ENCODE peak calls at places on chromosomes 12 and 14, in five cellular contexts. One of them, this sample, is unnamed.
A peak's percentile ranks its signal among the peaks of the same experiment; 100 is the strongest.

GRCh38 chr12:64893961-64894360 is 69.5 kb downstream of the TBC1D30 start:
- DNase-seq in tibial artery: no peak
- DNase-seq in transverse colon: no peak
- DNase-seq in esophagus squamous epithelium: no peak
- DNase-seq in heart right ventricle: no peak
- DNase-seq in this sample: no peak

GRCh38 chr12:109786799-109787198 is 46.4 kb downstream of the TRPV4 start:
- DNase-seq in esophagus squamous epithelium: no peak
- DNase-seq in tibial artery: no peak
- DNase-seq in transverse colon: no peak
- DNase-seq in heart right ventricle: no peak
- DNase-seq in this sample: no peak

GRCh38 chr12:77133566-77133965 is 68.2 kb upstream of the E2F7 start:
- DNase-seq in transverse colon: peak; percentile 11
- DNase-seq in heart right ventricle: peak; percentile 19
- DNase-seq in esophagus squamous epithelium: no peak
- DNase-seq in tibial artery: no peak
- DNase-seq in this sample: peak; percentile 16

GRCh38 chr12:63362166-63362565 is 211.2 kb upstream of the AVPR1A start:
- DNase-seq in esophagus squamous epithelium: no peak
- DNase-seq in heart right ventricle: no peak
- DNase-seq in tibial artery: no peak
- DNase-seq in transverse colon: no peak
- DNase-seq in this sample: no peak

GRCh38 chr14:89418452-89418851 is 1.4 kb upstream of the FOXN3 start:
- DNase-seq in heart right ventricle: no peak
- DNase-seq in esophagus squamous epithelium: no peak
- DNase-seq in transverse colon: peak; percentile 28
- DNase-seq in tibial artery: no peak
- DNase-seq in this sample: peak; percentile 61

GRCh38 chr14:95521001-95521400 is 4.6 kb upstream of the SYNE3 start:
- DNase-seq in esophagus squamous epithelium: no peak
- DNase-seq in heart right ventricle: no peak
- DNase-seq in transverse colon: no peak
- DNase-seq in tibial artery: no peak
- DNase-seq in this sample: no peak

GRCh38 chr14:100271247-100271939 is 32.4 kb downstream of the YY1 start:
- DNase-seq in heart right ventricle: no peak
- DNase-seq in esophagus squamous epithelium: no peak
- DNase-seq in transverse colon: peak; percentile 72
- DNase-seq in tibial artery: no peak
- DNase-seq in this sample: peak; percentile 86

GRCh38 chr14:36424478-36425102 is 95.4 kb downstream of the NKX2-1 start:
- DNase-seq in transverse colon: no peak
- DNase-seq in heart right ventricle: no peak
- DNase-seq in tibial artery: no peak
- DNase-seq in esophagus squamous epithelium: no peak
- DNase-seq in this sample: no peak

GRCh38 chr14:28651148-28651547 is 115.4 kb upstream of the FOXG1 start:
- DNase-seq in tibial artery: no peak
- DNase-seq in esophagus squamous epithelium: no peak
- DNase-seq in transverse colon: no peak
- DNase-seq in heart right ventricle: no peak
- DNase-seq in this sample: no peak

GRCh38 chr12:19482551-19483109 is 43.3 kb downstream of the AEBP2 start:
- DNase-seq in heart right ventricle: peak; percentile 22
- DNase-seq in transverse colon: no peak
- DNase-seq in tibial artery: no peak
- DNase-seq in esophagus squamous epithelium: peak; percentile 10
- DNase-seq in this sample: peak; percentile 13

GRCh38 chr12:44038411-44038810 is 202.5 kb downstream of the TMEM117 start:
- DNase-seq in heart right ventricle: no peak
- DNase-seq in esophagus squamous epithelium: no peak
- DNase-seq in transverse colon: no peak
- DNase-seq in tibial artery: no peak
- DNase-seq in this sample: no peak

GRCh38 chr12:48031135-48031960 is 27.1 kb upstream of the COL2A1 start:
- DNase-seq in tibial artery: no peak
- DNase-seq in transverse colon: no peak
- DNase-seq in heart right ventricle: no peak
- DNase-seq in esophagus squamous epithelium: no peak
- DNase-seq in this sample: no peak

GRCh38 chr12:21558100-21558679 is 32.1 kb downstream of the SPX start:
- DNase-seq in tibial artery: no peak
- DNase-seq in esophagus squamous epithelium: no peak
- DNase-seq in heart right ventricle: no peak
- DNase-seq in transverse colon: no peak
- DNase-seq in this sample: no peak

GRCh38 chr12:58554522-58555157 is 365.7 kb downstream of the LRIG3 start:
- DNase-seq in heart right ventricle: no peak
- DNase-seq in transverse colon: no peak
- DNase-seq in esophagus squamous epithelium: no peak
- DNase-seq in tibial artery: no peak
- DNase-seq in this sample: no peak

GRCh38 chr12:25013061-25013460 is 64.2 kb upstream of the BCAT1 start:
- DNase-seq in esophagus squamous epithelium: no peak
- DNase-seq in transverse colon: no peak
- DNase-seq in heart right ventricle: no peak
- DNase-seq in tibial artery: no peak
- DNase-seq in this sample: no peak
- H3K4me1 ChIP-seq in esophagus squamous epithelium: peaks cover 10% of the 10 kb centered on the region
- H3K4me1 ChIP-seq in transverse colon: no peaks in the 10 kb centered on the region
- H3K4me1 ChIP-seq in heart right ventricle: no peaks in the 10 kb centered on the region
- H3K4me1 ChIP-seq in tibial artery: no peaks in the 10 kb centered on the region
- H3K4me1 ChIP-seq in this sample: no peaks in the 10 kb centered on the region

DNA sequence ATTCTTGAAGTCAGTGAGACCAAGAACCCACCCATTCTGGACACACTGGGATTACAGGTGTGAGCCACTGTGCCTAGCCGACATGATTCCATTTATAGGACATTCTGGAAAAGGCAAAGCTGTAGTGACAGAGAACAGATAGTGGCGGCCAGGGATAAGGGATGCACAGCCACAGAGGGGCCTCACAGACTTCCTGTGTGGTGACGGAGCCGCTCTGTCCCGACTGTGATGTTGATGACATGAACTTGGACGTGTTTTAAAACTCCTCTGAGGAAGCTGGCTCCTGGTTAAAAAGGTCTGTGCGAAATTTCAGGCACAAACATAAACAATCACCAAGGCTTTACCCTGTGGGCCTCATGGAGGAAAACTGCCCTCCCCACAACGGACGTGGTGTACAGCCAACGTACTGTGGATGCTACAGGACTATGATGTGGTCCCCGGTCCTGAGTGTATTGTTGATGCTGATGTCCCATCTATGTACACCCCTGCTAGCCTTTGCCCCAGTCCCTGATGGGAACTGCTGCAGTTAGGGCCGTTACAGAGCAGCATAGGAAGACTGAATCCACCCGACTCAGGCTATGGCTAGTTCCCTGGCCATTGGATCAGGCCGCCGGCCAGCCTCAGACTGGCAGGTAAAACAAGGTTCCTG is 15.9 kb downstream of the ZNF605 start:
- DNase-seq in esophagus squamous epithelium: no peak
- DNase-seq in transverse colon: no peak
- DNase-seq in heart right ventricle: no peak
- DNase-seq in tibial artery: no peak
- DNase-seq in this sample: no peak
- H3K9me3 ChIP-seq in esophagus squamous epithelium: peaks cover 77% of the 10 kb centered on the region
- H3K9me3 ChIP-seq in transverse colon: peaks cover 47% of the 10 kb centered on the region
- H3K9me3 ChIP-seq in heart right ventricle: peaks cover 19% of the 10 kb centered on the region
- H3K9me3 ChIP-seq in tibial artery: peaks cover 91% of the 10 kb centered on the region
- H3K9me3 ChIP-seq in this sample: peaks cover 8% of the 10 kb centered on the region

DNA sequence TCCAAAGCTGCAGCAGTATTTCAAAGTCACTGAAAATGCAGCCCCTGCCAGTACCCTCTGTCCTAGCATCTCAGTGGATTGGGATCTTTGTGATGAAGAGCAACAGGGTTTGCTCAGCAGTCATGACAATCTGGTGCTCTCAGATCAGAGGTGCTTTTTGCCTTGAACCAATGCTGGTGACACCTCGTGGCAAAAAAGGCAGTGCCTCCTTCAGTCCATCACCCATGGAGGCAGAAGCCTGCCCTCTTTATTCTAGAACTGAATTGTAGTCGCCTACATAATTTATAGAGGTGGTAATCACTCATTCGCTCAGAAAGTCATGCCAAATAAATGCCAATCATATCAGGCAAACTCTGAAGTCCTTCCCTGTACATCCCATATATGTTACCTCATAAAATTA is 126.0 kb upstream of the VRK1 start:
- DNase-seq in transverse colon: no peak
- DNase-seq in tibial artery: no peak
- DNase-seq in esophagus squamous epithelium: no peak
- DNase-seq in heart right ventricle: no peak
- DNase-seq in this sample: no peak
- H3K27me3 ChIP-seq in transverse colon: no peaks in the 10 kb centered on the region
- H3K27me3 ChIP-seq in tibial artery: peaks cover 9% of the 10 kb centered on the region
- H3K27me3 ChIP-seq in esophagus squamous epithelium: no peaks in the 10 kb centered on the region
- H3K27me3 ChIP-seq in heart right ventricle: no peaks in the 10 kb centered on the region
- H3K27me3 ChIP-seq in this sample: peaks cover 4% of the 10 kb centered on the region

DNA sequence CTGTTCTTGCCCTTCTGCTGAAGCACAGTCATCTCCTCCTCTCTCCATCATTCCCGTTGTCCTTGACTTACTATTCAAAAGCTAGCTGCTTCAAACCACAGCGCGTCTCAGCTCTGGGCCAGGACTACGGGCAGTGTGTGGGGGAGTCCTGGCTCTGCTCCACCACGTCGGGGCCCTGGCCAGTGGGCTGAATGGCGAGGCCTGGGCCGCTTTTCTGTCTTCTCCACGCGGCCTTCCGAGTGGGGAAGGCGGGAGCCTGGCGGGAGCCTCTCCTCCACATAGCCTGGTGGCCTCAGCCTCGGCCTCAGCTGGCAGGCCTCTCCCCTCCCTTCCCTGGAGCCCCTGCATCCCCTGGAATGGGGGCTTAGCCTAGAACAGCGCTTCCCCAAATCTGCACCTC is 16.5 kb downstream of the ANKRD9 start:
- DNase-seq in transverse colon: no peak
- DNase-seq in tibial artery: no peak
- DNase-seq in heart right ventricle: no peak
- DNase-seq in esophagus squamous epithelium: no peak
- DNase-seq in this sample: no peak
- H3K4me1 ChIP-seq in transverse colon: no peaks in the 10 kb centered on the region
- H3K4me1 ChIP-seq in tibial artery: no peaks in the 10 kb centered on the region
- H3K4me1 ChIP-seq in heart right ventricle: peaks cover 2% of the 10 kb centered on the region
- H3K4me1 ChIP-seq in esophagus squamous epithelium: peaks cover 14% of the 10 kb centered on the region
- H3K4me1 ChIP-seq in this sample: no peaks in the 10 kb centered on the region

GRCh38 chr12:56079729-56080555 is at the start of gene ERBB3:
- DNase-seq in heart right ventricle: peak; percentile 57
- DNase-seq in transverse colon: peak; percentile 90
- DNase-seq in tibial artery: peak; percentile 62
- DNase-seq in esophagus squamous epithelium: no peak
- DNase-seq in this sample: peak; percentile 92
- H3K9me3 ChIP-seq in heart right ventricle: no peaks in the 10 kb centered on the region
- H3K9me3 ChIP-seq in transverse colon: no peaks in the 10 kb centered on the region
- H3K9me3 ChIP-seq in tibial artery: no peaks in the 10 kb centered on the region
- H3K9me3 ChIP-seq in esophagus squamous epithelium: no peaks in the 10 kb centered on the region
- H3K9me3 ChIP-seq in this sample: no peaks in the 10 kb centered on the region

GRCh38 chr12:131537267-131537920 is 173.5 kb upstream of the SFSWAP start:
- DNase-seq in tibial artery: no peak
- DNase-seq in heart right ventricle: no peak
- DNase-seq in transverse colon: no peak
- DNase-seq in esophagus squamous epithelium: no peak
- DNase-seq in this sample: no peak
- H3K27me3 ChIP-seq in tibial artery: peaks cover 9% of the 10 kb centered on the region
- H3K27me3 ChIP-seq in heart right ventricle: no peaks in the 10 kb centered on the region
- H3K27me3 ChIP-seq in transverse colon: no peaks in the 10 kb centered on the region
- H3K27me3 ChIP-seq in esophagus squamous epithelium: no peaks in the 10 kb centered on the region
- H3K27me3 ChIP-seq in this sample: peaks cover 2% of the 10 kb centered on the region